ENCODE peak calls at places on chromosomes 2 and 18, in six cellular contexts. W, X, Q, D, J and F are unnamed samples.

GRCh38 chr2:235745597-235745996 is 251.8 kb downstream of the AGAP1 start:
- DNase-seq in J (peak; percentile 48), Q (no peak), D (no peak), X (no peak), W (no peak), F (no peak)

GRCh38 chr18:7000484-7001096 is 117.0 kb downstream of the LAMA1 start:
- DNase-seq in D (peak; percentile 20), X (no peak), J (peak; percentile 19), Q (no peak), W (no peak), F (peak; percentile 54)

GRCh38 chr18:23238651-23239349 is 103.5 kb downstream of the CABLES1 start:
- DNase-seq in Q (no peak), W (no peak), X (no peak), J (peak; percentile 33), D (peak; percentile 15), F (peak; percentile 68)

GRCh38 chr2:42569116-42569711 is 782 bp downstream of the MTA3 start:
- DNase-seq in D (peak; percentile 54), X (no peak), Q (no peak), W (no peak), J (peak; percentile 12), F (peak; percentile 52)

GRCh38 chr18:49814147-49814499 is 790 bp upstream of the ACAA2 start:
- DNase-seq in D (peak; percentile 66), J (peak; percentile 69), Q (peak; percentile 71), W (no peak), X (peak; percentile 64), F (peak; percentile 71)

GRCh38 chr2:105712166-105712915 is 32.4 kb upstream of the NCK2 start:
- DNase-seq in D (no peak), W (no peak), J (no peak), X (no peak), Q (no peak), F (peak; percentile 75)

GRCh38 chr2:158676696-158677095 is 118.4 kb upstream of the DAPL1 start:
- DNase-seq in W (no peak), X (no peak), Q (no peak), J (no peak), D (no peak), F (no peak)

GRCh38 chr2:100630473-100630977 is 67.7 kb downstream of the PDCL3 start:
- DNase-seq in X (no peak), W (no peak), J (no peak), Q (no peak), D (no peak), F (peak; percentile 81)

GRCh38 chr2:196849895-196850294 is 40.7 kb upstream of the C2orf66 start:
- DNase-seq in X (no peak), W (no peak), Q (no peak), D (peak; percentile 19), J (peak; percentile 45), F (peak; percentile 43)

GRCh38 chr2:240645346-240646060 is 20.2 kb downstream of the GPR35 start:
- DNase-seq in D (no peak), J (no peak), Q (peak; percentile 8), W (peak; percentile 10), X (no peak), F (no peak)

GRCh38 chr2:171154348-171154747 is 6.3 kb downstream of the TLK1 start:
- DNase-seq in Q (no peak), D (peak; percentile 33), X (no peak), W (no peak), J (peak; percentile 15), F (no peak)

GRCh38 chr2:38017836-38018235 is 58.1 kb downstream of the CYP1B1 start:
- DNase-seq in D (no peak), X (no peak), W (no peak), J (no peak), Q (peak; percentile 64), F (peak; percentile 92)

GRCh38 chr2:173353556-173353955 is 1.1 kb upstream of the CDCA7 start:
- DNase-seq in D (no peak), W (no peak), Q (no peak), J (no peak), X (peak; percentile 4), F (peak; percentile 49)

GRCh38 chr2:238063414-238064189 is 2.8 kb downstream of the SCLY start:
- DNase-seq in X (no peak), J (no peak), D (no peak), Q (no peak), W (no peak), F (no peak)

GRCh38 chr2:46171441-46171953 is 125.7 kb upstream of the EPAS1 start:
- DNase-seq in Q (no peak), X (no peak), D (peak; percentile 81), J (peak; percentile 95), W (no peak), F (peak; percentile 36)

GRCh38 chr2:226477221-226478120 is 322.1 kb downstream of the IRS1 start:
- DNase-seq in W (no peak), J (peak; percentile 22), Q (no peak), X (no peak), D (no peak), F (peak; percentile 11)
- H3K4ac ChIP-seq in W (no peak overlapping the region), J (peak overlapping the region; percentile 100), Q (no peak overlapping the region), X (no peak overlapping the region), D (no peak overlapping the region), F (peak overlapping the region; percentile 59)

GRCh38 chr18:75054611-75055010 is 154.3 kb downstream of the PTGR3 start:
- DNase-seq in X (no peak), Q (no peak), J (no peak), W (peak; percentile 42), D (no peak), F (peak; percentile 22)

GRCh38 chr18:75053028-75053624 is 155.8 kb downstream of the PTGR3 start:
- DNase-seq in J (no peak), Q (no peak), D (no peak), X (no peak), W (no peak), F (no peak)

GRCh38 chr18:75049455-75049789 is 159.5 kb downstream of the PTGR3 start:
- DNase-seq in X (no peak), W (no peak), Q (no peak), J (no peak), D (no peak), F (no peak)

GRCh38 chr18:75051757-75052156 is 157.2 kb downstream of the PTGR3 start:
- DNase-seq in D (no peak), W (no peak), J (no peak), X (no peak), Q (no peak), F (no peak)

GRCh38 chr18:75052475-75052874 is 156.5 kb downstream of the PTGR3 start:
- DNase-seq in X (no peak), Q (no peak), W (no peak), J (no peak), D (no peak), F (no peak)
- H2BK15ac ChIP-seq in X (no peak overlapping the region), Q (no peak overlapping the region), W (no peak overlapping the region), J (no peak overlapping the region), D (no peak overlapping the region), F (no peak overlapping the region)

DNA sequence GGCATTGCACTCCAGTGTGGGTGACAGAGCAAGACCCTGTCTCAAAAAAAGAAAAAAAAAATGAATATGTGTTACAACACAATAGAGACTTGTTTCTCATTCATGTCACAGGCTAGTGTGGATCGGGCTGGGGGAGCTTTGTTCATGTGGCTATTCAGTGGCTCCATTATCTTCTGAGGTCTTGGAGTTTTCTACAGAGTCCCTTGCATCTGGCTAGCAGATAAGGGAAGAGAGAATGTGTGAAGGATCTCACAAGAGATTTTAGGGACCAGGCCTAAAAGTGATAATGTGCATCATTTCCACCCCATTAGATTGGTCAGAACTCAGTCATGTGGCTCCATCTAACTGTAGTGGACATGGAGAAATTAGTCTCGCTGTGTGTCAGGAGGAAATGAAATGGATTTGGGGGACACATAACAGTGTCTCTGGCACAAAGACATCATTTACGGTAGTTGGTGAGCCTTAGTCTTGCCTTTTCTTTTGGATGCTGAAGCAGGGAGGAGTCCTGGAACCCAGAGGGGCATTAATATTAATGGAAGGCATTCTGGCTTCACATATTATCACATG is 32.4 kb upstream of the CASP10 start:
- DNase-seq in W (no peak), D (no peak), X (no peak), J (no peak), Q (no peak), F (peak; percentile 47)
- H3K4ac ChIP-seq in W (no peak overlapping the region), D (no peak overlapping the region), X (no peak overlapping the region), J (peak overlapping the region; percentile 98), Q (no peak overlapping the region), F (no peak overlapping the region)

GRCh38 chr18:76707534-76707933 is 114.8 kb upstream of the ZNF236 start:
- DNase-seq in J (no peak), W (no peak), X (no peak), D (no peak), Q (no peak), F (no peak)
- H2BK15ac ChIP-seq in J (no peak overlapping the region), W (no peak overlapping the region), X (no peak overlapping the region), D (no peak overlapping the region), Q (no peak overlapping the region), F (no peak overlapping the region)

DNA sequence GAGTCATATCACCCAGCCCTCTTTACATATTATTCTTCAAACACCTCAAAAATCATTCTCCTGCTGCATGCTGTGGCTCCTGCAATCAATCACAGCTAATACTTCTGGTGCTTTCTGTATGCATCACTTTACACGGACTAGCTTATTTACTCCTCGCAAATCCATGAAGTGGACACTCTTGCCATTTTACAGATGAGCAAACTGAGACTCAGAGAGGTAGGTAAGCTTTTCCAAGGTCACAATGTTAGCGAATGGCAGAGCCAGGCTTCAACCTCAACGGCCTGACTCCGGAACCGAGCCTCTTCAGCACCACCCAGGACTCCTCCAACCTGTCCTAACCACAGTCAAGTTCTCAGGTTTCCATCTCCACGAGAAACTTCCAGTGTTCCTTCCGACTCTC is 36.8 kb downstream of the TCF4 start:
- DNase-seq in D (no peak), W (no peak), J (no peak), X (no peak), Q (no peak), F (no peak)
- H3K4ac ChIP-seq in D (no peak overlapping the region), W (no peak overlapping the region), J (no peak overlapping the region), X (no peak overlapping the region), Q (no peak overlapping the region), F (no peak overlapping the region)